ENCODE peak calls at places on chromosomes 6 and 20, in seven cellular contexts. C, P, N, Y, V, W and L are unnamed samples.

GRCh38 chr6:163707385-163708355 is 293.2 kb downstream of the QKI start:
- DNase-seq in V (no peak), C (no peak), Y (no peak), P (no peak), W (no peak), N (no peak), L (no peak)

GRCh38 chr6:46628976-46629375 is 23.6 kb downstream of the CYP39A1 start:
- DNase-seq in N (no peak), C (no peak), V (no peak), W (no peak), Y (no peak), P (no peak), L (no peak)

GRCh38 chr20:3805594-3806264 is 9.6 kb downstream of the CDC25B start:
- DNase-seq in P (no peak), C (no peak), V (no peak), W (no peak), N (peak; percentile 76), Y (peak; percentile 67), L (no peak)

GRCh38 chr6:152642578-152643375 is 5.6 kb upstream of the SYNE1 start:
- DNase-seq in V (peak; percentile 78), W (no peak), Y (peak; percentile 41), P (no peak), C (no peak), N (peak; percentile 76), L (peak; percentile 13)

GRCh38 chr6:134466751-134467525 is 149.0 kb upstream of the SGK1 start:
- DNase-seq in W (no peak), C (no peak), Y (no peak), V (no peak), P (no peak), N (no peak), L (no peak)

GRCh38 chr6:155604991-155605390 is 149.4 kb upstream of the NOX3 start:
- DNase-seq in Y (no peak), P (no peak), W (no peak), V (no peak), N (peak; percentile 2), C (no peak), L (no peak)

GRCh38 chr20:47561175-47561574 is 59.5 kb downstream of the NCOA3 start:
- DNase-seq in Y (peak; percentile 35), W (no peak), P (peak; percentile 69), C (no peak), V (no peak), N (peak; percentile 91), L (no peak)

GRCh38 chr20:10679269-10679668 is 5.5 kb upstream of the JAG1 start:
- DNase-seq in N (no peak), Y (no peak), P (no peak), C (no peak), V (no peak), W (no peak), L (no peak)

GRCh38 chr6:22322103-22322882 is 25.5 kb upstream of the PRL start:
- DNase-seq in C (no peak), N (no peak), W (no peak), V (no peak), Y (peak; percentile 47), P (no peak), L (no peak)

GRCh38 chr6:138948780-138949179 is 39.3 kb downstream of the REPS1 start:
- DNase-seq in Y (no peak), C (no peak), V (no peak), N (no peak), P (no peak), W (no peak), L (no peak)
- TF ChIP-seq CTCF in Y (no peak), C (no peak), V (no peak), N (peak; percentile 16), P (no peak), W (peak; percentile 6), L (no peak)

GRCh38 chr6:33908025-33908424 is 104.2 kb upstream of the MLN start:
- DNase-seq in N (no peak), C (no peak), Y (no peak), V (no peak), W (no peak), P (no peak), L (peak; percentile 52)
- H3K4me3 ChIP-seq in N (no peak overlapping the region), C (no peak overlapping the region), Y (no peak overlapping the region), V (no peak overlapping the region), W (no peak overlapping the region), P (no peak overlapping the region), L (no peak overlapping the region)

GRCh38 chr6:150905769-150906168 is 40.3 kb downstream of the MTHFD1L start:
- DNase-seq in Y (no peak), N (no peak), W (no peak), C (no peak), P (no peak), V (no peak), L (no peak)
- TF ChIP-seq CTCF in Y (peak; percentile 44), N (peak; percentile 58), W (peak; percentile 16), C (no peak), P (peak; percentile 51), V (no peak), L (peak; percentile 51)

GRCh38 chr20:41774291-41774690 is 156.1 kb upstream of the CHD6 start:
- DNase-seq in V (no peak), C (no peak), P (no peak), Y (no peak), W (no peak), N (no peak), L (no peak)
- H3K4me3 ChIP-seq in V (no peak overlapping the region), C (no peak overlapping the region), P (no peak overlapping the region), Y (no peak overlapping the region), W (no peak overlapping the region), N (no peak overlapping the region), L (no peak overlapping the region)

DNA sequence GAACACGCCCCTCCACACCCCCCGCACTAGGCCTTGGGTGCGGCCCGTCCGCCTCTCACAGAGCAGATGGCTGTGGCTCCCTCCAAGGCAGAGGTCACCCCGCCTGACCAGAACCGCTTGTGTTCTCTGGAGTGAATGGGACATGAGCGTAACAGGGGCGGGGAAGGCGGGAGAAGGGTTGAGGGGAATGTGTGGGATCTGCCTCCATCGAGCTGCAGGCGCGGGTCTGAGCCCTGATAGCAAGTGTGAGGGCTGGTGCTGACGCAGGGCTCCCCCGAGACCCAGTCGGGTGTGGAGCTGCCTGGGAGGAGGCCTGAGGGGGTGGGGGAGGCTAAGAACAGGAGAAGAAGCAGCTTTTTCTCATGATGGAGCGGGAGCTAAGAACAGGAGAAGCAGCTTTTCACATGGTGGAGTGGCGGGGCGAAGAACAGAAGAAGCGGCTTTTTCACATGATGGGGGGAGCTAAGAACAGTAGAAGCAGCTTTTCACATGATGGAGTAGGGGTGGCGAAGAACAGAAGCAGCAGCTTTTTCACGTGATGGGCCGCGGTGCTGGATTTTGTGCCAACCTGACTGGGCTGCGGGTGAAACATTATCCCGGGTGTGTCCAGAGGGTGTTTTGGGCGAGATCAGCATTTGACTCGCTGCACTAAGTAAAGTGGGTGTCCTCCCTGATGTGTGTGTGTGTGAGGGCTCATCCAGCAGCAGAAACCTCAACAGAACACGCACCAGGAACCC is 169.2 kb downstream of the TTLL2 start:
- DNase-seq in C (no peak), P (no peak), Y (no peak), V (no peak), W (no peak), N (peak; percentile 61), L (no peak)
- TF ChIP-seq CTCF in C (no peak), P (no peak), Y (no peak), V (no peak), W (no peak), N (no peak), L (no peak)

GRCh38 chr20:38862226-38862625 is 56.7 kb downstream of the PPP1R16B start:
- DNase-seq in C (no peak), V (no peak), W (no peak), P (no peak), N (no peak), Y (no peak), L (no peak)

GRCh38 chr20:38857703-38858102 is 52.2 kb downstream of the PPP1R16B start:
- DNase-seq in Y (no peak), W (no peak), V (no peak), N (no peak), P (no peak), C (no peak), L (no peak)

GRCh38 chr20:38856570-38856969 is 51.1 kb downstream of the PPP1R16B start:
- DNase-seq in N (no peak), W (no peak), C (no peak), Y (no peak), P (no peak), V (no peak), L (no peak)

GRCh38 chr20:38861071-38861401 is 55.5 kb downstream of the PPP1R16B start:
- DNase-seq in P (no peak), Y (no peak), V (no peak), C (no peak), W (no peak), N (no peak), L (no peak)

GRCh38 chr20:38859070-38859690 is 53.7 kb downstream of the PPP1R16B start:
- DNase-seq in W (no peak), Y (no peak), C (no peak), V (no peak), N (no peak), P (no peak), L (no peak)
- H3K4me3 ChIP-seq in W (no peak overlapping the region), Y (no peak overlapping the region), C (no peak overlapping the region), V (no peak overlapping the region), N (no peak overlapping the region), P (no peak overlapping the region), L (no peak overlapping the region)

GRCh38 chr20:46152824-46153586 is 34.9 kb downstream of the CD40 start:
- DNase-seq in P (no peak), N (no peak), C (no peak), W (no peak), V (no peak), Y (no peak), L (no peak)

GRCh38 chr20:46148313-46149213 is 30.4 kb downstream of the CD40 start:
- DNase-seq in Y (no peak), P (no peak), N (no peak), V (no peak), W (no peak), C (no peak), L (no peak)

GRCh38 chr20:46154796-46155195 is 36.7 kb downstream of the CD40 start:
- DNase-seq in Y (no peak), C (no peak), V (no peak), P (no peak), N (no peak), W (no peak), L (no peak)

GRCh38 chr20:46150982-46151381 is 32.9 kb downstream of the CD40 start:
- DNase-seq in V (no peak), P (no peak), Y (no peak), W (no peak), N (no peak), C (no peak), L (no peak)

GRCh38 chr20:46151936-46152335 is 33.8 kb downstream of the CD40 start:
- DNase-seq in N (no peak), V (no peak), W (no peak), Y (no peak), C (no peak), P (no peak), L (no peak)
- TF ChIP-seq CTCF in N (peak; percentile 19), V (peak; percentile 19), W (peak; percentile 32), Y (peak; percentile 24), C (peak; percentile 9), P (peak; percentile 44), L (peak; percentile 49)